ENCODE peak calls at places on chromosomes 7 and 10, in four cellular contexts. U, V, Z and R are unnamed samples.

GRCh38 chr7:69309601-69310000 is 288.7 kb upstream of the AUTS2 start:
- DNase-seq in Z (no peak), U (no peak), V (no peak), R (no peak)

GRCh38 chr7:25989140-25989705 is 162.8 kb upstream of the NFE2L3 start:
- DNase-seq in U (no peak), Z (no peak), V (no peak), R (no peak)

GRCh38 chr10:87038286-87038717 is 18.2 kb downstream of the FAM25A start:
- DNase-seq in Z (no peak), U (no peak), V (no peak), R (no peak)

GRCh38 chr7:74627699-74628411 is 29.7 kb upstream of the GTF2I start:
- DNase-seq in V (no peak), Z (no peak), U (no peak), R (no peak)

GRCh38 chr7:66276363-66276762 is 71.2 kb downstream of the TPST1 start:
- DNase-seq in Z (no peak), U (no peak), V (no peak), R (no peak)

GRCh38 chr10:7121154-7121797 is 289.6 kb downstream of the SFMBT2 start:
- DNase-seq in V (peak; percentile 25), Z (peak; percentile 35), U (peak; percentile 54), R (peak; percentile 46)

GRCh38 chr7:120089968-120090367 is 183.0 kb upstream of the KCND2 start:
- DNase-seq in U (no peak), V (no peak), Z (no peak), R (no peak)

GRCh38 chr10:89078729-89079672 is 88.4 kb downstream of the FAS start:
- DNase-seq in Z (no peak), U (no peak), V (no peak), R (no peak)

GRCh38 chr7:47256016-47256415 is 325.9 kb downstream of the TNS3 start:
- DNase-seq in V (no peak), Z (no peak), U (no peak), R (no peak)

GRCh38 chr10:22992075-22992474 is 64.2 kb downstream of the ARMC3 start:
- DNase-seq in U (no peak), Z (no peak), V (no peak), R (no peak)

GRCh38 chr10:86440874-86441838 is 74.6 kb upstream of the GRID1 start:
- DNase-seq in V (peak; percentile 37), U (no peak), Z (no peak), R (no peak)

GRCh38 chr10:37704566-37704965 is 152.8 kb downstream of the ZNF248 start:
- DNase-seq in U (no peak), V (no peak), Z (no peak), R (no peak)

GRCh38 chr10:37703074-37703473 is 154.3 kb downstream of the ZNF248 start:
- DNase-seq in V (no peak), Z (no peak), U (no peak), R (no peak)

GRCh38 chr10:37703833-37704382 is 153.5 kb downstream of the ZNF248 start:
- DNase-seq in Z (no peak), V (no peak), U (no peak), R (no peak)

GRCh38 chr10:37700886-37701780 is 156.3 kb downstream of the ZNF248 start:
- DNase-seq in V (no peak), U (no peak), Z (no peak), R (no peak)

DNA sequence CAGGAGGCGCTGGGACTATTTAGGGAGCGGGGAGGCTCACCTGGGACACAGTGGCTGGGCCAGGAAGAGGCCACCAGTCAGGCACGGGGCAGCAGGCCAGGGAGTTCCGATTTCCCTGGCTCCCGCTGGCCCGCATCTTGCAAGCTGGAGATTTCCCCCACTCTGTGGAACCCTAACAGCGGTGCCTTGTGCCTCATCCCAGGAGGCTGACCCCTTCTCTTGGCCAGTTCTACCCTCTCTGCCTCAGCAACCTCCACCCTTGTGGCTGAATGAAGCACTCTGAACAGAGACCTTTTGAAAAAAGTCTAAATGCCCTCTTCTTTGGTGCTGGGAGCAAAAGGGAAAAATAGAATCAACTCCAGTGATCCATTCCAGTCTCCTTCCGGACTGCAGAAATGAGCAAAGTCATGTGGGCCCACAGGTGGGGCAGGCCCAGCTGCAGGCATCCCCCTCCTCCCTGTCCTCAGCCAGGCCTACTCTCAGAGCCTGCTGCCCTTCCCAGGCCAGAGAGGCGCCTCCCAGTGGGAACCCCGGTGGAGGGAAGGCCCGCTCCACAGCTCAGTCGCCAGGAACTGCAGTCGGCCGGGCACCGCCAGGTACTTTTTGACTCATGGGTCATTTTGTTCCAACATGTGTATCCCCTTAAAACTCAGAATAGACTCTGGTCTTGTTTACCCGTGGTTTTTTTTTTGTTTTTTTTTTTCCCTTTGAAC is 155.5 kb downstream of the ZNF248 start:
- DNase-seq in U (no peak), Z (no peak), V (no peak), R (no peak)
- H3K9me3 ChIP-seq in U (no peaks in the 10 kb centered on the region), Z (no peaks in the 10 kb centered on the region), V (peaks cover 10% of the 10 kb centered on the region), R (peaks cover 4% of the 10 kb centered on the region)

DNA sequence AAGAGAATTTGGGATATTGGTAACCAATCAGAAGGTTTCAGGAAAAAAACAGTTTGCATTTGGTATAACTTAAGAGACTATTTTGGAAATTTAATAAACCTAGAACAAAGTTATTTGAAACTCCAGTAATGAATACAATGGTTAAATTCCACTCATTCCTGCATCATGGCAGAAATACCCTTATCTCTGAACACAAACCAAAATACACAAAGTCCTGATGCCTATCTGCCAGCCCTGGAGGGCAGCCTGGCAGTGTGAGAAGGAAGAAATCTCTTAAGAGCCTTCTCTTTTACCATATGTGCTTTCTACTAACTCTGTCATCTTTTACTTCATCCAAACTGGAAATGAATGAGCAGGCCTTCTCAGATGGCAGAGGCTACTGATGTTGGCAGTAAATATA is 147.1 kb upstream of the LYZL1 start:
- DNase-seq in Z (no peak), V (peak; percentile 91), U (no peak), R (no peak)
- H3K4me1 ChIP-seq in Z (peaks cover 16% of the 10 kb centered on the region), V (peaks cover 21% of the 10 kb centered on the region), U (no peaks in the 10 kb centered on the region), R (no peaks in the 10 kb centered on the region)

DNA sequence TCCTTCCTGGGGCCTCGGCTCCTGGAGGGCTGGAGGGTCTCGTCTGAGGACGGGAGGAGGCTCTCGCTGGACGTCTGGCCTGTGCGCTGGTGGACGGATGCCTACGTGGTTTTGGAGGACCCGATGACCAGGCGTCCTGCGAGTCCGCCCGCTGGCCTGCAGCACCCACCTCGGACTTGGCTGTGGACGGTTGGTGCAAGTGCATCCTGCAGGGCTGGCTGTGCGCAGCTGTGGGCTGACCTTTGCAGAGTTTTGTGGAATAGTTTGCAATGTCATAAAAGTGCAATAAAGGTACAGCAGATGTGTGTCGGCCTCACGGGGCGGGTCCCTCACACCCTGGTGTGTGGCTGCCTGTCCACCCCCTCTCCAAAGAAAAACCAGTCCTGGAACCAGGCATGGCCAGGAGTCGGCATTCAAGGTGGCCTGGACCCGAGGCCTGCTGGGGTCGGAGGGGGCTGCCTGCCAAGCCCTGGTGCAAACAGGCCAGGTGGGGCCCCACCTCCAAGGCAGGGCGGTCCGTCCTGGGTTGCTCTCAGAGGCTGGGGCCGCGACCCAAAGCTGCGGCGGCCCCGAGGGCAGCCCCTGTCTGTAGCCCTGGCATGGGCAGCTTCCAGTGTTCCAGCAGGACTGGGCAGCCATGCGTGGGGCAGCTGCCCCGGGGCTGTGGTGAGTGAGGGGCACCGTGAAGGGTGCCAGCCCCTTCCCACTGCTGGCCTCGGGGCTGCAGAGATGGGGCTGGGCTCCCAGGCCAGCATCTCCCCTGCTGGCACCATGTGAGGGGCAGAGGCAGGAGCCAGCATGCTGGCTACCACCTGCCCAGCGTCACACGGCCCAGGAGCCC is 29.3 kb upstream of the FOXL3 start:
- DNase-seq in V (no peak), Z (no peak), U (no peak), R (peak; percentile 11)
- H3K9me3 ChIP-seq in V (no peaks in the 10 kb centered on the region), Z (no peaks in the 10 kb centered on the region), U (no peaks in the 10 kb centered on the region), R (peaks cover 7% of the 10 kb centered on the region)

GRCh38 chr7:153576096-153576495 is 476.1 kb upstream of the DPP6 start:
- DNase-seq in U (no peak), Z (no peak), V (no peak), R (no peak)
- H3K4me1 ChIP-seq in U (no peaks in the 10 kb centered on the region), Z (no peaks in the 10 kb centered on the region), V (no peaks in the 10 kb centered on the region), R (no peaks in the 10 kb centered on the region)

DNA sequence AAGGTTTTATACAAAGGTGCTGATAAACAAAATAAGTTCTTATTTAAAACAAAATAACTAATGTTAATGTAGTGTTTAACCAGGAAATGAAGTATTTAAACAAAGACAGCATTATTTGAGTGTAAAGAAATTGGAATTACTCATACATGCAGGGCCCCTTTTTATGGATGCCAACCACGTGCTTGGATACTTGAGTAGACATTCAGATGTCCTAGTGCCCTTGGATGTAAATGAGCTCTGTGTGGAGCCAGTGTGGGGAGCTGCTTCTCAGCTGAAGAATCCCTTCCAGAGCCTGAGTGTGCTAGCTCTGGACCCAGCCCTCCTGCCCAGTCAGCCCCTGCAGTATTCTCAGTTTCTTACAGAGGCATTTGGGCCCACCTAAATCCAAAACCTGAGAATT is 84.4 kb downstream of the REEP3 start:
- DNase-seq in Z (no peak), V (no peak), U (no peak), R (no peak)
- H3K9me3 ChIP-seq in Z (no peaks in the 10 kb centered on the region), V (no peaks in the 10 kb centered on the region), U (no peaks in the 10 kb centered on the region), R (no peaks in the 10 kb centered on the region)